ENCODE peak calls at places on chromosomes 3 and 15, in four cellular contexts. K is PC-9, M is tibial nerve, U is ascending aorta. L is an unnamed sample. For H3K4me1, the result is how much of the 10 kb centered on the place peaks cover.

GRCh38 chr15:58515807-58516206 is 84.0 kb downstream of the LIPC start:
- DNase-seq in K (no peak), M (no peak), U (no peak), L (no peak)

GRCh38 chr3:73055583-73056364 is 5.7 kb upstream of the EBLN2 start:
- DNase-seq in K (peak), M (no peak), U (no peak), L (no peak)

GRCh38 chr15:64524778-64525177 is 64.4 kb downstream of the ZNF609 start:
- DNase-seq in K (no peak), M (no peak), U (no peak), L (no peak)

GRCh38 chr3:191753186-191753585 is 292.2 kb downstream of the PYDC2 start:
- DNase-seq in K (no peak), M (no peak), U (no peak), L (no peak)

GRCh38 chr3:194250104-194251002 is 100.8 kb downstream of the CPN2 start:
- DNase-seq in K (no peak), M (no peak), U (no peak), L (peak)

GRCh38 chr15:44489464-44489863 is 47.5 kb upstream of the EIF3J start:
- DNase-seq in K (peak), M (no peak), U (no peak), L (no peak)

GRCh38 chr15:95105229-95105628 is 873.9 kb downstream of the MCTP2 start:
- DNase-seq in K (no peak), M (no peak), U (no peak), L (no peak)

GRCh38 chr15:86038491-86038890 is 41.2 kb upstream of the AGBL1 start:
- DNase-seq in K (no peak), M (no peak), U (no peak), L (no peak)

GRCh38 chr3:46613313-46614005 is 1.1 kb downstream of the FAM240A start:
- DNase-seq in K (no peak), M (no peak), U (no peak), L (no peak)

GRCh38 chr3:71356272-71356671 is 227.3 kb downstream of the FOXP1 start:
- DNase-seq in K (no peak), M (no peak), U (no peak), L (no peak)

GRCh38 chr3:140911822-140912221 is 29.8 kb upstream of the SLC25A36 start:
- DNase-seq in K (peak), M (no peak), U (no peak), L (no peak)

GRCh38 chr3:149701206-149701976 is 43.6 kb upstream of the WWTR1 start:
- DNase-seq in K (no peak), M (no peak), U (no peak), L (no peak)

GRCh38 chr3:187264946-187265345 is 26.6 kb downstream of the MASP1 start:
- DNase-seq in K (no peak), M (no peak), U (no peak), L (no peak)

GRCh38 chr3:144989756-144990155 is 1018.1 kb downstream of the DIPK2A start:
- DNase-seq in K (no peak), M (no peak), U (no peak), L (no peak)

GRCh38 chr3:177295116-177295515 is 97.8 kb upstream of the TBL1XR1 start:
- DNase-seq in K (peak), M (no peak), U (no peak), L (no peak)

GRCh38 chr3:23810342-23811116 is 4.8 kb downstream of the UBE2E1 start:
- DNase-seq in K (no peak), M (peak), U (no peak), L (peak)

GRCh38 chr3:113536627-113537101 is 4.3 kb downstream of the SIDT1 start:
- DNase-seq in K (peak), M (no peak), U (no peak), L (no peak)

GRCh38 chr3:116453676-116454346 is 8.5 kb upstream of the LSAMP start:
- DNase-seq in K (no peak), M (no peak), U (no peak), L (no peak)

GRCh38 chr15:101201411-101202174 is 50.3 kb downstream of the CHSY1 start:
- DNase-seq in K (no peak), M (peak), U (peak), L (peak)

GRCh38 chr3:146308222-146308621 is 57.3 kb upstream of the PLSCR4 start:
- DNase-seq in K (no peak), M (no peak), U (no peak), L (no peak)

GRCh38 chr15:51759557-51760070 is 8.2 kb downstream of the TMOD2 start:
- DNase-seq in K (no peak), M (no peak), U (no peak), L (no peak)

GRCh38 chr3:45929042-45929679 is 14.1 kb upstream of the CXCR6 start:
- DNase-seq in K (no peak), M (peak), U (no peak), L (peak)

GRCh38 chr3:180680097-180680430 is 775 bp upstream of the CCDC39 start:
- DNase-seq in K (no peak), M (peak), U (no peak), L (no peak)

GRCh38 chr3:179760944-179761343 is 108.1 kb downstream of the USP13 start:
- DNase-seq in K (peak), M (no peak), U (no peak), L (peak)

GRCh38 chr3:112653881-112654300 is 12.9 kb upstream of the CCDC80 start:
- DNase-seq in K (peak), M (no peak), U (no peak), L (no peak)

GRCh38 chr3:13158871-13159270 is 85.6 kb upstream of the IQSEC1 start:
- DNase-seq in K (no peak), M (no peak), U (no peak), L (no peak)

GRCh38 chr3:174125267-174125844 is 727.8 kb downstream of the NLGN1 start:
- DNase-seq in K (no peak), M (no peak), U (no peak), L (no peak)

GRCh38 chr3:47961815-47962606 is 54.2 kb downstream of the MAP4 start:
- DNase-seq in K (peak), M (no peak), U (no peak), L (no peak)

GRCh38 chr3:72907131-72907697 is 19.4 kb downstream of the GXYLT2 start:
- DNase-seq in K (no peak), M (peak), U (no peak), L (no peak)

GRCh38 chr3:126434931-126435411 is 40.3 kb downstream of the CFAP100 start:
- DNase-seq in K (no peak), M (no peak), U (no peak), L (no peak)

GRCh38 chr15:67407709-67408257 is 113.1 kb upstream of the C15orf61 start:
- DNase-seq in K (no peak), M (no peak), U (no peak), L (no peak)

GRCh38 chr15:88814393-88814792 is 11.2 kb downstream of the ACAN start:
- DNase-seq in K (no peak), M (no peak), U (no peak), L (no peak)

GRCh38 chr15:73630796-73631471 is 2.3 kb downstream of the NPTN start:
- DNase-seq in K (no peak), M (no peak), U (no peak), L (no peak)

GRCh38 chr15:73628102-73628501 is 5.1 kb downstream of the NPTN start:
- DNase-seq in K (no peak), M (no peak), U (no peak), L (no peak)

GRCh38 chr15:73631915-73632669 is 1.1 kb downstream of the NPTN start:
- DNase-seq in K (no peak), M (peak), U (no peak), L (no peak)

GRCh38 chr15:73628976-73629854 is 4.0 kb downstream of the NPTN start:
- DNase-seq in K (peak), M (no peak), U (no peak), L (no peak)

DNA sequence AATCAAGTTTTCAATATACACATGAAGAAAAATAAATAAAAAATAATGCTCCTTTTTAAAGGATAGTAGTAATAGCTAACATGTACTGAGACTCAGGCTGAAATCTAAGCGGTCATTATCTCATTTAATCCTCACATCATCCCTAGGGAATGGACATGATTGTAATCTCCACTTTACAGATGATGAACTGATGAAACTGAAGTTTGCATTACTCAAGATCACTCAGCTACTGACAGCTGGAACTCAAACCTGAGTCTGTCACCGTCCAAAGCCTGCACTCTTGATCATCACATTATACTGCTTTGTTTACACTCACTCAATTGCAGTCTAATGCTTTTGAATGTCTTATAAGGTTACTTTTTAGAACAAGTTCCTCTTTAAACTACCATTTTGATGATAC is 3.2 kb downstream of the NPTN start:
- DNase-seq in K (no peak), M (no peak), U (no peak), L (no peak)
- H3K4me1 ChIP-seq in K (under half), M (under half), U (under half), L (half or more)

GRCh38 chr3:195859061-195859845 is 47.5 kb upstream of the MUC4 start:
- DNase-seq in K (peak), M (peak), U (peak), L (peak)

GRCh38 chr3:195855471-195856409 is 44.0 kb upstream of the MUC4 start:
- DNase-seq in K (no peak), M (no peak), U (no peak), L (no peak)

GRCh38 chr3:195854628-195855300 is 43.0 kb upstream of the MUC4 start:
- DNase-seq in K (no peak), M (no peak), U (no peak), L (no peak)

GRCh38 chr3:195853930-195854478 is 42.3 kb upstream of the MUC4 start:
- DNase-seq in K (no peak), M (no peak), U (no peak), L (peak)

GRCh38 chr3:195856410-195857084 is 44.8 kb upstream of the MUC4 start:
- DNase-seq in K (no peak), M (no peak), U (no peak), L (no peak)
- H3K27ac ChIP-seq in K (no peak), M (no peak), U (no peak), L (no peak)

DNA sequence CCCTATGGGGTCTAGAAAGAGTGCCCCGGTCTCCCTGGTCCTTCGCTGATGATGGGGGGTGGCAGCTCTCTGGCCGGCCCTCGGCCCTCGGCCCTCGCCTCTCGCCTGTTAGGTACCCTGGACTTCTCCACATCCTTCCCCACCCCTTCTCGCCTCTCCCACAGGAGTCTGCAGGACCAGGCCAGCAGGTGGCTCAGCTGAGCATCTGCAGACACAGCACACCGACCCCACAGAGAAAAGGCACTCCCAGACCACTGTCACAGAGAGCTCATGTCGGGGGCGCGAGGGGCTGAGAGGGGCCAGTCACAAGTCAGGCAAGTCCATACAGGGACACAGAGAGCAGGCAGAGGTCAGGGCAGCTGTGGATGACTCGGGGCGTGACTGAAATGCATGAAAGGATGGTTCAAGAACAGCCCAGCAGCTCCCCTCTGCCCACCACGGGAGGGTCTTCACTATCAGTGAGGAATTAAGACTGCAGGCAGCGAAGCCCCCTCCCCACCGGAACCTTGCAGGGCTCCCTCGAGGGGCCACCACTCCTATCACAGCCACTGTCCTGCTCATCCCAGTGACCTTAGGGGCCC is 181.7 kb upstream of the NSMCE3 start:
- DNase-seq in K (no peak), M (no peak), U (no peak), L (no peak)
- TF ChIP-seq CTCF in K (no peak), M (no peak), U (no peak), L (no peak)

GRCh38 chr15:31433101-31433500 is 106.5 kb downstream of the KLF13 start:
- DNase-seq in K (no peak), M (no peak), U (no peak), L (no peak)

GRCh38 chr15:31434418-31435255 is 108.0 kb downstream of the KLF13 start:
- DNase-seq in K (no peak), M (peak), U (no peak), L (peak)

GRCh38 chr15:31435891-31436628 is 109.4 kb downstream of the KLF13 start:
- DNase-seq in K (no peak), M (no peak), U (no peak), L (peak)

GRCh38 chr15:31435256-31435781 is 108.7 kb downstream of the KLF13 start:
- DNase-seq in K (no peak), M (peak), U (peak), L (peak)

DNA sequence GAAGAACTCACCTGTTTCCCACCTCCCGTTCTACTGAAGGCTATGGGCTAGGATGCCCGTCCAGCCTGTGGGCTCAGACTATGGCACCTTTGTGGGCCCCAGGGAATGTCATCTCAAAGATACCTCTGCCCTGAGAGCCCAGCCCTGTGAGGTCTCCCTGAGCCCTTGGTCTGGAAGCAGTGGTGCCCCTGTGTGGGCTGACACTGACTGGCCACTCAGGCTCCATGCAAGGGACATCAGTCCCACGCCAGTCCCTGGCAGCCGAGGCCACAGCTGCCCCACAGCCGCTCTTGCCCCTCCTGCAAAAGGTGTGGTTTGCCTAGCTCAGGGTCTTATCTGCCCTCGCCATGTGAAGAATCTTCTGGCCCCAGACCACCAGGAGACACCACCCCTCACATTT is 106.9 kb downstream of the KLF13 start:
- DNase-seq in K (no peak), M (no peak), U (no peak), L (no peak)
- H3K4me1 ChIP-seq in K (under half), M (under half), U (under half), L (under half)

GRCh38 chr15:41506796-41507341 is 6.8 kb downstream of the LTK start:
- DNase-seq in K (no peak), M (no peak), U (no peak), L (no peak)

GRCh38 chr15:41505776-41506175 is 7.9 kb downstream of the LTK start:
- DNase-seq in K (no peak), M (no peak), U (no peak), L (no peak)

GRCh38 chr15:41503669-41504010 is 10.0 kb downstream of the ITPKA start:
- DNase-seq in K (no peak), M (no peak), U (no peak), L (no peak)

GRCh38 chr15:41502787-41503668 is 9.4 kb downstream of the ITPKA start:
- DNase-seq in K (no peak), M (no peak), U (no peak), L (no peak)

DNA sequence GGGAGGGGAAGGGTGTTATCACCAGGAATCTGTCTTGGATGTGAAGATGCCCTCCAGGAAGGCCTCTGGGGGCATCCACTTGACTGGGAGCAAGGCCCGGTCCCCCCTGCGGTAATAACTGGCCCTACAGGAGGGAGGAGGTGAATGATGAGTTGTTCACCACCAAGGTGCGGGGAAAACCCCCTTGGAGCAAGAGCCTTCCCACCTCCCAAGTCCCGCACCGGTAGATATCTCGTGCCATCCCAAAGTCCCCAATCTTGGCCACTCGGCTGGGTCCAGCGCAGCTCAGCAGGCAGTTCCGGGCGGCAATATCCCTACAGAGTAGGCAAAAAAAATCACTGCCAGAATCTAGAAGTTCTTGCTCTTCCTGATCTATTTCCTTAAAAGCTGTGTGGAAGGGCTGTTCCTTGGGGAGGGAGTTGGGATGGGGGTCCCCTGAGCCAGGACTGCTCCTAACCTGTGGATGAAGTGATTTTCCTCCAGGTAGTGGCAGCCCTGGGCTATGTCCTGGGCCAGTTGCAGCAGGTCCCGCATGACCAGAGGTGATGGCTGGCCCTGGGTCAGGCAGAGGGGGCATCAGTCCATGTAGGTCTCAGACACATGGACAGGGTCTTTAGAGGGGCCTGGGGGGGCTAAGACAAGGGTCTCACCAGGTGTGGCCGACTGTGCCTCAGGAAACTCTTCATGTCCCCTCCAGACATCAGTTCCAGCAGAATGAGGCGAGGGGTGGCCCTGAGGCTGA is 8.7 kb downstream of the LTK start:
- DNase-seq in K (no peak), M (no peak), U (no peak), L (no peak)
- H3K27ac ChIP-seq in K (no peak), M (no peak), U (no peak), L (no peak)

DNA sequence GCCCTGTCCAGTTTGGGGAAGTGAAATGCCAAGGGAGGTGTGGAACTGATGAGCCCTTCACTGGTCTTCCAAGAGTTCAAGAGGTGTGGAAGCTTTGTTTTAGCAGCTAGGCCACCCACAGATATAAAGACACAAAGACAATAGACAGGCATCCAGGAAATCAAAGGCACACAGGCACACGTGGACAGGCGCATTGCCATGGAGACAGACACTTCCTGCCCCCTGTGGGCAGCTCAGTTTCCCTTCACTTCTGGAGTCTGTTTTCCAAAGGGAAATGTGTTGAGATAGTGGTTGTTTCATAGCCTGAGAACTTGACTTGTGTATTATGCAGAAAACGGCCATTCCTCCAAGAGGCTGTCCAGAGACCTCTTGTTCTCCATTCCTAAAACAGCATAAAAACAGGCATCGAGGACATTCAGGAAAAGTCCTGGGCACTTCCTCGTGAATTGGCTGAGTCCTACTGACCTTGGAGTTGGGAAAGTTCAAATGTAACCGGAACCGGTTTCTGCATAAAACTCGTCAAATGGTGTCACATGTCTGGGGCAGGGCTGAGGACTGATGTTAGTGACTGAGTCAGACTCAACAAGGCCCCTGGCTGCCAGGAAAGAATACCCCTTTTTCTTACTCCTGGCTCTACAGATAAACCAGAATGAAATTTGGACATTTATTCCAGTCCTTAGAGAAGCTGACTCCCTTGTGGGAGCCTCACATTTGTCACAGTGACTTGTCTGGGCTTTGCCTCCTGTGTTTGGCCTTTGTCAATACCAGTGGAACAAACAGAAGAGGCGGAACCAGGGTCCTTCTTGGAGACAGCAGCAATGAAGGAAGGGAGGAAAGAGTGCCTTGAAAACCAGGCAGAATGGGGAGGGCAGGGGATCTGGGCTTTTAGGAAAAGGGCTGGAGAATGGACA is 1.3 kb downstream of the ALPK3 start:
- DNase-seq in K (no peak), M (no peak), U (no peak), L (peak)
- TF ChIP-seq CTCF in K (no peak), M (no peak), U (no peak), L (no peak)

DNA sequence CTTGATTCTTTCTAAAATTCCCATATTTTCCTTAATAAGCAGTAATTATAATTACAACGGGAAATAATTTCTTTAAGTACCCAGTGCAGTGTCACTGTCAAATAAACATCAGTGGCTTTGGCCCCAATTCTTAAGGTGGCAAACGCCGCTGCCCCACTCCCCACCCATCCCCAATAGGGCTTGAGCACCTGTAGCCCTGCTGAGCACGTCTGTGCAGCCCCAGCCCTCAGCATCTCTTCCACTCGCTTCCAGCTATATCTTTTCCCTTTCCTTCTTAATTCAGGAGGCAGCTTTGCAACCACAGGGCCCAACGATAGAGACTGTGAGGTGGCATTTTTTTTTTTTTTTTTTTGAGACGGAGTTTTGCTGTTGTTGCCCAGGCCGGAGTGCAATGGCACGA is 9.0 kb downstream of the PPM1M start:
- DNase-seq in K (no peak), M (no peak), U (no peak), L (no peak)
- H3K4me1 ChIP-seq in K (under half), M (under half), U (under half), L (under half)

L was measured in psoas muscle.